ENCODE peak calls at places on chromosomes 7 and 10, in five cellular contexts. X is IMR-90, A is H54, B is ovary, G is body of pancreas. L is an unnamed sample.

GRCh38 chr7:30028749-30029635 is 780 bp downstream of the PLEKHA8 start:
- DNase-seq in X (peak; percentile 19), A (peak; percentile 54), B (no peak), G (no peak), L (peak; percentile 61)

GRCh38 chr7:155729847-155730246 is 82.4 kb downstream of the SHH start:
- DNase-seq in X (peak; percentile 61), A (no peak), B (no peak), G (peak; percentile 77), L (no peak)

GRCh38 chr7:129779602-129780256 is 168.2 kb downstream of the NRF1 start:
- DNase-seq in X (no peak), A (peak; percentile 96), B (no peak), G (peak; percentile 71), L (no peak)

GRCh38 chr10:122435212-122435827 is 19.1 kb upstream of the ARMS2 start:
- DNase-seq in X (peak; percentile 55), A (no peak), B (no peak), G (no peak), L (peak; percentile 62)

GRCh38 chr7:39088730-39089129 is 111.0 kb downstream of the POU6F2 start:
- DNase-seq in X (no peak), A (no peak), B (no peak), G (no peak), L (no peak)

GRCh38 chr10:6469661-6470060 is 110.4 kb downstream of the PRKCQ start:
- DNase-seq in X (no peak), A (no peak), B (no peak), G (no peak), L (no peak)

GRCh38 chr7:30977896-30978564 is 14.3 kb downstream of the GHRHR start:
- DNase-seq in X (peak; percentile 4), A (no peak), B (no peak), G (peak; percentile 71), L (peak; percentile 27)

GRCh38 chr7:27160546-27161213 is 4.2 kb upstream of the HOXA7 start:
- DNase-seq in X (peak; percentile 77), A (peak; percentile 98), B (peak; percentile 71), G (peak; percentile 85), L (peak; percentile 80)

GRCh38 chr10:132756591-132756990 is 29.4 kb downstream of the NKX6-2 start:
- DNase-seq in X (no peak), A (no peak), B (no peak), G (no peak), L (no peak)

GRCh38 chr10:98312349-98312748 is 44.4 kb upstream of the LOXL4 start:
- DNase-seq in X (peak; percentile 20), A (no peak), B (no peak), G (no peak), L (no peak)

GRCh38 chr7:32164341-32164996 is 94.3 kb upstream of the PDE1C start:
- DNase-seq in X (peak; percentile 76), A (peak; percentile 66), B (no peak), G (peak; percentile 27), L (no peak)

GRCh38 chr7:11748884-11749283 is 83.1 kb downstream of the THSD7A start:
- DNase-seq in X (no peak), A (no peak), B (no peak), G (no peak), L (peak; percentile 19)

GRCh38 chr7:38757946-38758345 is 126.8 kb upstream of the AMPH start:
- DNase-seq in X (no peak), A (no peak), B (no peak), G (no peak), L (no peak)

GRCh38 chr10:133440633-133441285 is 13.0 kb upstream of the SCART1 start:
- DNase-seq in X (no peak), A (no peak), B (no peak), G (no peak), L (no peak)

GRCh38 chr7:108108131-108108530 is 22.0 kb downstream of the LAMB4 start:
- DNase-seq in X (no peak), A (no peak), B (no peak), G (no peak), L (no peak)

GRCh38 chr7:28748934-28749584 is 209.1 kb downstream of the TRIL start:
- DNase-seq in X (peak; percentile 71), A (peak; percentile 79), B (no peak), G (peak; percentile 33), L (no peak)

GRCh38 chr10:110401401-110402076 is 96.2 kb upstream of the DUSP5 start:
- DNase-seq in X (no peak), A (no peak), B (no peak), G (no peak), L (no peak)

GRCh38 chr7:87599336-87599735 is 1.3 kb downstream of the ABCB1 start:
- DNase-seq in X (no peak), A (no peak), B (no peak), G (peak; percentile 25), L (peak; percentile 23)

GRCh38 chr7:106022193-106022821 is 59.2 kb downstream of the CDHR3 start:
- DNase-seq in X (no peak), A (no peak), B (no peak), G (peak; percentile 18), L (no peak)

GRCh38 chr7:38382627-38383026 is 109.2 kb upstream of the TARP start:
- DNase-seq in X (peak; percentile 10), A (no peak), B (no peak), G (no peak), L (no peak)

GRCh38 chr10:70352401-70353097 is 29.9 kb downstream of the LRRC20 start:
- DNase-seq in X (peak; percentile 49), A (no peak), B (no peak), G (no peak), L (no peak)

GRCh38 chr7:130867039-130867438 is 133.0 kb upstream of the KLF14 start:
- DNase-seq in X (no peak), A (no peak), B (no peak), G (no peak), L (no peak)

GRCh38 chr10:120995768-120996167 is 144.6 kb downstream of the WDR11 start:
- DNase-seq in X (no peak), A (no peak), B (no peak), G (no peak), L (no peak)

GRCh38 chr7:4665661-4666060 is 16.4 kb upstream of the FOXK1 start:
- DNase-seq in X (peak; percentile 99), A (peak; percentile 53), B (no peak), G (no peak), L (no peak)

GRCh38 chr7:31858051-31858450 is 171.0 kb downstream of the PPP1R17 start:
- DNase-seq in X (peak; percentile 29), A (no peak), B (no peak), G (no peak), L (no peak)

DNA sequence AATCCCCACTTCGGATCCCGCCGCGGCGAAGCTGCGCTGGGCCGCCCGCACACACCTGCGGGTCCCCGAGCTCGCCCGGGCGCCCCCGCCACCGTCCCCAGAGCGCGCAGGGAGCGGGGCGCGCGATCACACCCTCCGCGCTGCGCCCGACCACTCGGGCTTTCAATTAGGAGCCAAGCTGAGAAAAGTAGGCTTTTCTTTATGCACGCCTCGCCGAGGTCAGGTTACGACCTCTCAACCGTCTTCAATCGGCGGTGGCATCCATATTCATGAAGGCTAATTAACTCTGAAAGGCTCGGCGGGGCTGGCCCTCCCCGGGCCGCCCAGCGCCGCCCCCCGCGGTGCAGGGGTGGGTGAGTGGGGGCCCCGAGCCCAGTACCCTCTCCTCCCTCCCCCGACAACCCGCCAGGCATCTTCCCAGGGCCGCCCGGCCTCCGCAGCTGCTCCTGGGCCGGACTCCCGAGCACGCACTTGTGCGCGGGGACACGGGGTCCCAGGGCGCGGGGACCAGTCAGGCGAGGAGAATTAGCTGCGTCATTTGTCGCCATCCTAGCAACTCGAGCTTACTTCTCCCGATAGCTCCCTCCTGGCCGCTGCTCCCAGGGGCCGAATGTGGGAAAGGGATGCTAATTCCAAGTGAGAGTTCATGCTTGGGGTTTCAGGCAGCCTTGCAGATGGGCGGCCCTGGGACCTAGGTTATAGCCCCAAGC is 155.5 kb upstream of the LYZL2 start:
- DNase-seq in X (peak; percentile 69), A (peak; percentile 51), B (peak; percentile 62), G (peak; percentile 74), L (peak; percentile 16)
- TF ChIP-seq POLR2A in X (no peak), A (no peak), B (no peak), G (no peak), L (no peak)

DNA sequence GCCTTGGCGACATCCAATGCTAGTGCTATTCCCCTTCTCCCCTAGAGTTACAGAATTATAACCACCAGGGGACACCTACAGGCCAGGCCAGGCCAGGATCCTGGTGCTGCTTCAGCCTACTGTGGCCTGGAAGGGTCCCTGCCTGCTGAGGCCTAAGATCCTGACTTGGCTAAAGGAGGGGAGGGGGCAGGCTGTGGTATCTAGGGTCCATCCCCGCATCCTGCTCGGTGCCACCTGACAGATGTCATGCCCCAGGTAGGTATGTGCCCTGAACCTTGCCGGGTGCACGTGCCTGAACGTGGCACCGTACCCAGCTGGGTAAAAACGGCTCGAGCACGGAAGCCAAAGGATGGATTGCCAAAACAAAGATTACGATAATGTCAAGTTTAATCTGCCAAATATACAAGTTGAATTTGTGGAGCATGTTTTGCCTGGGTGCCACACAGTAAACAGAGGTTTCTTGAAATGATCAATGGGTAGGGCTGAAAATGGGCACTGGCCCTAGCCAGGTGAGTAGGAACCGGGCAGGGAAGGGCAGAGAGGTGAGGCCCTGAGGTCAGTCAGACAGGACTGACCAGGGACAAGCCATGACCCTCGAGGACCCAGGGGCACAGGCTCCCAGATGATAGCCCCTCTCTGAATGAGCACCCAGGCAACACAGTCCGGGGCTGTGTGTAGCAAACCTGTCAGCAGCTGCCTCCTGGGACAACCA is 12.6 kb downstream of the PDAP1 start:
- DNase-seq in X (no peak), A (no peak), B (no peak), G (no peak), L (no peak)
- TF ChIP-seq POLR2A in X (no peak), A (no peak), B (no peak), G (no peak), L (no peak)

DNA sequence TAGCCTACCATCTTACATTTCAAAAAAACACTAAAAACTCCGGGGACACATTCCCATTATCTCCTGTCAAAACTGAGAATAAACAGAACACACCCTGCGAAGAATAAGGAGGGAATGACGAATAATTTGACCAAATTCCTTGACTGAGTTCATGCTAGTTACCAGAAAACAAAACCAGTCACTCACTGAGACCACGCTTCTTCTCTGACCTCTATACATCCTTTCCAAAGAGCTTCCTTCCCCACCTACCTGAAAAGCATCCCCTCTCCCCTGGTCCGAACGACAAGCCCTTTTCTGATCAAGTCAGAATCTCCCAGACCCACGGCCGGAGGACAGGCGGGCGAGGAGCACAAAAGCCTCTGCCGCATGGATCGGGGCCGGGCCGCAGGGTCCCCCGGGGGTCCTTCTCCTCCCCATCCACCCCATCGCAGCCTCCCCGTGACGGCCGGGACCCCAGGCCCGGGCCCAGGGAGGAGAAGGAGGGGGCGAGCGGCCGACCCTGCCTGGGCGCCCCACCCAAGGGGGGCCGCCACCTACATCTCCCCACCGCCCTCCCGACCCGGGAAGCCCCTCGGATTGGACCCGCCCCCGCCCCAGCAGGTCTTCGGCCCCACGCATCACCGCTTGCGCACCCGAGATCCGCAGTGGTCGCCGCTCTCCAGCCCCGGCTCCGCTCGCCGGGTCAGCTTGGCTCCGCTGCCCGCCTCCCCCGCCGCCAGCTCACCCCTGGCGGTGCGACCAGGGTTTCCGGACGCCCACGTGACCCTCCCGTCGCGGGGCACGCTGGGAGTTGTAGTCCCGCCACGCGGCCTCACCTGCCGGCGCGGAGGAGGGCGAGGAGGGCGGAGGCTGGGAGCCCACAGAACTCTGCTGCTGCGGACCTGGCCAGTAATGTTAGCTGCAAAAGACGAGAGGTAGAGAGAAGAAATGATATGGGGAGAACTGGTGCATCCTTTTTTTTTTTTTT is at the start of gene SLC37A3:
- DNase-seq in X (peak; percentile 72), A (peak; percentile 87), B (peak; percentile 83), G (peak; percentile 88), L (peak; percentile 80)
- TF ChIP-seq POLR2A in X (peak; percentile 80), A (peak; percentile 94), B (peak; percentile 73), G (peak; percentile 58), L (peak; percentile 47)

DNA sequence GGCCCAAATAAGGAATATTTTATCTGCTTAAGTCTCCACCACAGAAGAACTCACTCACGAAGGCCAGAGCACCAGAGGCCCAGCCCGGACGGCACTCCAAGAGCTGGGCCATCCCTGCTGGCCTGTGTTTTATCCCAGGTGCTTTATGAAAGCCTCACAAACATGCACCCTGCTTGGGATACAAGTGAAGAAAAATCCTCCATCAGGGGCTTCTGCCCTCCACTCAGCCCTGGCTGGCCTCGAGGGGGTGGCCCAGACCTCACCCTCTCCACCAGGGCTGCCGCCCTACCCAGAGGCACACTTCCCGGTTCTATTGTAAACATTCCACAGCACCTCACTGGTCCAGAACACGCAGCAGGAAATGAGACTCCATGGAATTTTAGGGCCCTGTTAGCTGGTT is 19.8 kb upstream of the DNAAF5 start:
- DNase-seq in X (no peak), A (no peak), B (peak; percentile 5), G (no peak), L (no peak)
- TF ChIP-seq POLR2A in X (no peak), A (no peak), B (no peak), G (no peak), L (no peak)

L was measured in erythroblast.